ENCODE peak calls at places on chromosomes 12 and 14, in five cellular contexts. One of them, this sample, is unnamed.

GRCh38 chr12:29735604-29736003 is 48.1 kb downstream of the TMTC1 start:
- DNase-seq in tibial nerve: no peak
- DNase-seq in AG04450: no peak
- DNase-seq in islet precursor cell: no peak
- DNase-seq in NCI-H510A treated with DMSO at 0.1 percent for 48 hours: no peak
- DNase-seq in this sample: no peak

GRCh38 chr12:57033428-57033827 is 16.5 kb downstream of the MYO1A start:
- DNase-seq in tibial nerve: no peak
- DNase-seq in AG04450: no peak
- DNase-seq in islet precursor cell: no peak
- DNase-seq in NCI-H510A treated with DMSO at 0.1 percent for 48 hours: no peak
- DNase-seq in this sample: no peak

GRCh38 chr14:69241577-69241976 is 18.4 kb upstream of the GALNT16 start:
- DNase-seq in tibial nerve: no peak
- DNase-seq in AG04450: no peak
- DNase-seq in islet precursor cell: no peak
- DNase-seq in NCI-H510A treated with DMSO at 0.1 percent for 48 hours: no peak
- DNase-seq in this sample: no peak

GRCh38 chr12:103546959-103547358 is 40.1 kb upstream of the STAB2 start:
- DNase-seq in tibial nerve: no peak
- DNase-seq in AG04450: no peak
- DNase-seq in islet precursor cell: no peak
- DNase-seq in NCI-H510A treated with DMSO at 0.1 percent for 48 hours: no peak
- DNase-seq in this sample: no peak

GRCh38 chr12:115489253-115489652 is 788.2 kb downstream of the MED13L start:
- DNase-seq in tibial nerve: no peak
- DNase-seq in AG04450: no peak
- DNase-seq in islet precursor cell: no peak
- DNase-seq in NCI-H510A treated with DMSO at 0.1 percent for 48 hours: no peak
- DNase-seq in this sample: no peak

GRCh38 chr12:108097160-108097911 is 31.8 kb upstream of the WSCD2 start:
- DNase-seq in tibial nerve: no peak
- DNase-seq in AG04450: no peak
- DNase-seq in islet precursor cell: peak
- DNase-seq in NCI-H510A treated with DMSO at 0.1 percent for 48 hours: no peak
- DNase-seq in this sample: no peak

GRCh38 chr14:105369653-105370040 is 28.7 kb upstream of the TEX22 start:
- DNase-seq in tibial nerve: no peak
- DNase-seq in AG04450: no peak
- DNase-seq in islet precursor cell: no peak
- DNase-seq in NCI-H510A treated with DMSO at 0.1 percent for 48 hours: no peak
- DNase-seq in this sample: no peak

GRCh38 chr14:99314623-99315022 is 42.6 kb upstream of the BCL11B start:
- DNase-seq in tibial nerve: no peak
- DNase-seq in AG04450: no peak
- DNase-seq in islet precursor cell: peak
- DNase-seq in NCI-H510A treated with DMSO at 0.1 percent for 48 hours: no peak
- DNase-seq in this sample: no peak

GRCh38 chr12:105978686-105979085 is 160.1 kb downstream of the NUAK1 start:
- DNase-seq in tibial nerve: no peak
- DNase-seq in AG04450: no peak
- DNase-seq in islet precursor cell: no peak
- DNase-seq in NCI-H510A treated with DMSO at 0.1 percent for 48 hours: no peak
- DNase-seq in this sample: no peak

GRCh38 chr12:103455020-103455763 is 40.6 kb downstream of the C12orf42 start:
- DNase-seq in tibial nerve: no peak
- DNase-seq in AG04450: no peak
- DNase-seq in islet precursor cell: no peak
- DNase-seq in NCI-H510A treated with DMSO at 0.1 percent for 48 hours: no peak
- DNase-seq in this sample: no peak

GRCh38 chr14:66717571-66718140 is 209.7 kb downstream of the GPHN start:
- DNase-seq in tibial nerve: no peak
- DNase-seq in AG04450: no peak
- DNase-seq in islet precursor cell: no peak
- DNase-seq in NCI-H510A treated with DMSO at 0.1 percent for 48 hours: no peak
- DNase-seq in this sample: no peak

GRCh38 chr12:124506145-124506831 is 61.1 kb downstream of the NCOR2 start:
- DNase-seq in tibial nerve: peak
- DNase-seq in AG04450: no peak
- DNase-seq in islet precursor cell: no peak
- DNase-seq in NCI-H510A treated with DMSO at 0.1 percent for 48 hours: peak
- DNase-seq in this sample: peak

GRCh38 chr12:119014368-119014767 is 33.0 kb downstream of the SRRM4 start:
- DNase-seq in tibial nerve: no peak
- DNase-seq in AG04450: no peak
- DNase-seq in islet precursor cell: peak
- DNase-seq in NCI-H510A treated with DMSO at 0.1 percent for 48 hours: no peak
- DNase-seq in this sample: no peak

GRCh38 chr12:130919115-130919514 is 34.6 kb upstream of the ADGRD1 start:
- DNase-seq in tibial nerve: no peak
- DNase-seq in AG04450: no peak
- DNase-seq in islet precursor cell: no peak
- DNase-seq in NCI-H510A treated with DMSO at 0.1 percent for 48 hours: no peak
- DNase-seq in this sample: no peak

This sample was measured in mesendoderm.